ENCODE peak calls at places on chromosome 13, in six cellular contexts. One of them, this sample, is unnamed.

GRCh38 chr13:32381539-32381938 is 46.4 kb downstream of the N4BP2L1 start:
- DNase-seq in tibial nerve: no peak
- DNase-seq in IMR-90: peak; percentile 37
- DNase-seq in vagina: no peak
- DNase-seq in breast epithelium: no peak
- DNase-seq in HCT116: peak; percentile 2
- DNase-seq in this sample: peak; percentile 34

GRCh38 chr13:38933786-38934185 is 56.8 kb downstream of the STOML3 start:
- DNase-seq in HCT116: no peak
- DNase-seq in vagina: no peak
- DNase-seq in tibial nerve: no peak
- DNase-seq in breast epithelium: no peak
- DNase-seq in IMR-90: no peak
- DNase-seq in this sample: no peak

GRCh38 chr13:52428295-52428694 is 22.1 kb downstream of the VPS36 start:
- DNase-seq in tibial nerve: no peak
- DNase-seq in IMR-90: peak; percentile 70
- DNase-seq in HCT116: no peak
- DNase-seq in breast epithelium: no peak
- DNase-seq in vagina: no peak
- DNase-seq in this sample: no peak

GRCh38 chr13:28671393-28671792 is 12.5 kb downstream of the POMP start:
- DNase-seq in HCT116: no peak
- DNase-seq in vagina: no peak
- DNase-seq in breast epithelium: no peak
- DNase-seq in IMR-90: no peak
- DNase-seq in tibial nerve: no peak
- DNase-seq in this sample: no peak

GRCh38 chr13:73754727-73755292 is 379.4 kb downstream of the KLF12 start:
- DNase-seq in breast epithelium: no peak
- DNase-seq in vagina: no peak
- DNase-seq in tibial nerve: no peak
- DNase-seq in IMR-90: peak; percentile 70
- DNase-seq in HCT116: peak; percentile 40
- DNase-seq in this sample: peak; percentile 9

GRCh38 chr13:24745516-24745860 is 18.5 kb upstream of the RNF17 start:
- DNase-seq in tibial nerve: no peak
- DNase-seq in IMR-90: no peak
- DNase-seq in breast epithelium: no peak
- DNase-seq in vagina: no peak
- DNase-seq in HCT116: no peak
- DNase-seq in this sample: no peak

GRCh38 chr13:77511552-77511951 is 24.0 kb upstream of the SCEL start:
- DNase-seq in vagina: no peak
- DNase-seq in tibial nerve: no peak
- DNase-seq in IMR-90: no peak
- DNase-seq in HCT116: no peak
- DNase-seq in breast epithelium: no peak
- DNase-seq in this sample: no peak

GRCh38 chr13:58855283-58855682 is 1223.7 kb downstream of the PCDH17 start:
- DNase-seq in tibial nerve: no peak
- DNase-seq in HCT116: no peak
- DNase-seq in breast epithelium: no peak
- DNase-seq in IMR-90: no peak
- DNase-seq in vagina: no peak
- DNase-seq in this sample: no peak

GRCh38 chr13:94599877-94600276 is 1.8 kb upstream of the GPR180 start:
- DNase-seq in breast epithelium: no peak
- DNase-seq in IMR-90: no peak
- DNase-seq in tibial nerve: no peak
- DNase-seq in vagina: no peak
- DNase-seq in HCT116: no peak
- DNase-seq in this sample: no peak

GRCh38 chr13:108018371-108018870 is 196.9 kb downstream of the LIG4 start:
- DNase-seq in HCT116: no peak
- DNase-seq in tibial nerve: no peak
- DNase-seq in IMR-90: no peak
- DNase-seq in breast epithelium: no peak
- DNase-seq in vagina: no peak
- DNase-seq in this sample: no peak

GRCh38 chr13:113533441-113533840 is 42.9 kb upstream of the DCUN1D2 start:
- DNase-seq in HCT116: no peak
- DNase-seq in tibial nerve: no peak
- DNase-seq in IMR-90: peak; percentile 65
- DNase-seq in vagina: no peak
- DNase-seq in breast epithelium: peak; percentile 43
- DNase-seq in this sample: no peak

GRCh38 chr13:38636756-38637155 is 50.1 kb upstream of the FREM2 start:
- DNase-seq in breast epithelium: no peak
- DNase-seq in tibial nerve: no peak
- DNase-seq in vagina: no peak
- DNase-seq in HCT116: no peak
- DNase-seq in IMR-90: no peak
- DNase-seq in this sample: peak; percentile 61

GRCh38 chr13:52848455-52849190 is at the start of gene PCDH8:
- DNase-seq in HCT116: no peak
- DNase-seq in tibial nerve: no peak
- DNase-seq in IMR-90: no peak
- DNase-seq in vagina: no peak
- DNase-seq in breast epithelium: no peak
- DNase-seq in this sample: peak; percentile 24

GRCh38 chr13:24747248-24748151 is 16.5 kb upstream of the RNF17 start:
- DNase-seq in vagina: no peak
- DNase-seq in HCT116: no peak
- DNase-seq in breast epithelium: no peak
- DNase-seq in tibial nerve: no peak
- DNase-seq in IMR-90: no peak
- DNase-seq in this sample: no peak

GRCh38 chr13:33379597-33379996 is 94.0 kb upstream of the STARD13 start:
- DNase-seq in tibial nerve: no peak
- DNase-seq in HCT116: no peak
- DNase-seq in IMR-90: no peak
- DNase-seq in breast epithelium: no peak
- DNase-seq in vagina: no peak
- DNase-seq in this sample: peak; percentile 73

GRCh38 chr13:93966267-93966936 is 513.1 kb downstream of the DCT start:
- DNase-seq in HCT116: no peak
- DNase-seq in IMR-90: no peak
- DNase-seq in tibial nerve: no peak
- DNase-seq in vagina: no peak
- DNase-seq in breast epithelium: no peak
- DNase-seq in this sample: no peak

GRCh38 chr13:77319536-77319935 is 7.4 kb downstream of the MYCBP2 start:
- DNase-seq in vagina: no peak
- DNase-seq in IMR-90: no peak
- DNase-seq in tibial nerve: no peak
- DNase-seq in breast epithelium: no peak
- DNase-seq in HCT116: no peak
- DNase-seq in this sample: no peak

GRCh38 chr13:33787051-33787591 is 30.8 kb upstream of the RFC3 start:
- DNase-seq in HCT116: no peak
- DNase-seq in tibial nerve: no peak
- DNase-seq in breast epithelium: no peak
- DNase-seq in IMR-90: no peak
- DNase-seq in vagina: no peak
- DNase-seq in this sample: no peak

GRCh38 chr13:71320452-71320851 is 546.6 kb downstream of the DACH1 start:
- DNase-seq in IMR-90: peak; percentile 41
- DNase-seq in tibial nerve: no peak
- DNase-seq in vagina: no peak
- DNase-seq in HCT116: no peak
- DNase-seq in breast epithelium: no peak
- DNase-seq in this sample: no peak

GRCh38 chr13:81480634-81481033 is 1139.7 kb upstream of the SPRY2 start:
- DNase-seq in vagina: no peak
- DNase-seq in IMR-90: no peak
- DNase-seq in breast epithelium: no peak
- DNase-seq in tibial nerve: no peak
- DNase-seq in HCT116: no peak
- DNase-seq in this sample: no peak

GRCh38 chr13:108702171-108702570 is 72.8 kb downstream of the MYO16 start:
- DNase-seq in tibial nerve: no peak
- DNase-seq in breast epithelium: no peak
- DNase-seq in HCT116: no peak
- DNase-seq in IMR-90: no peak
- DNase-seq in vagina: no peak
- DNase-seq in this sample: no peak

GRCh38 chr13:38819053-38819452 is 132.2 kb downstream of the FREM2 start:
- DNase-seq in tibial nerve: no peak
- DNase-seq in IMR-90: no peak
- DNase-seq in vagina: no peak
- DNase-seq in breast epithelium: no peak
- DNase-seq in HCT116: no peak
- DNase-seq in this sample: peak; percentile 48

GRCh38 chr13:94362411-94362909 is 117.0 kb downstream of the DCT start:
- DNase-seq in HCT116: peak; percentile 68
- DNase-seq in breast epithelium: no peak
- DNase-seq in vagina: peak; percentile 84
- DNase-seq in IMR-90: peak; percentile 95
- DNase-seq in tibial nerve: no peak
- DNase-seq in this sample: peak; percentile 72

GRCh38 chr13:48492123-48493075 is 40.5 kb downstream of the RCBTB2 start:
- DNase-seq in breast epithelium: no peak
- DNase-seq in HCT116: no peak
- DNase-seq in IMR-90: peak; percentile 18
- DNase-seq in vagina: no peak
- DNase-seq in tibial nerve: peak; percentile 27
- DNase-seq in this sample: peak; percentile 49

GRCh38 chr13:102707465-102707864 is 12.6 kb upstream of the METTL21C start:
- DNase-seq in IMR-90: peak; percentile 94
- DNase-seq in vagina: no peak
- DNase-seq in HCT116: no peak
- DNase-seq in breast epithelium: no peak
- DNase-seq in tibial nerve: no peak
- DNase-seq in this sample: no peak

GRCh38 chr13:50914301-50914700 is 4.7 kb downstream of the RNASEH2B start:
- DNase-seq in HCT116: no peak
- DNase-seq in tibial nerve: no peak
- DNase-seq in IMR-90: no peak
- DNase-seq in vagina: no peak
- DNase-seq in breast epithelium: no peak
- DNase-seq in this sample: no peak
- H3K27ac ChIP-seq in HCT116: no peak overlapping the region
- H3K27ac ChIP-seq in tibial nerve: no peak overlapping the region
- H3K27ac ChIP-seq in IMR-90: no peak overlapping the region
- H3K27ac ChIP-seq in vagina: peak overlapping the region; percentile 53
- H3K27ac ChIP-seq in breast epithelium: peak overlapping the region; percentile 41
- H3K27ac ChIP-seq in this sample: no peak overlapping the region

DNA sequence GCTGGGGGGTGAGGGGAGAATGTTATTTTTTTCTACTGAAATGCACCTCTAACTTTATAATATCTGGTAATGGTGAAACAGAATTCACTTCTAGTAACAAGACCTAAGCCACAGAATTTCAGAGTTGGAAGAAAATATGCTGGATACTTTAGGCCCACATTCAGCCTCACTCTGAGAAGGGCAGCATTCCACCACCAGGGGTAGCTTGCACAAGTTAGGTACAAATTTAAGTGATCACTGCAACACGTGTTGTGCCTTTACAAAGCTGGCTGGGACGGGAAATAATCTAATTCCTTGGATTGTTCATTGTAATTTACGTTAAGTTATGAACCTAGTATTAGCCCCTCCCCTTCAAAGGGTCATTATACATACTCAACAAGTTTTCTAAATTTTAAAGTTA is 192.3 kb downstream of the RGCC start:
- DNase-seq in tibial nerve: no peak
- DNase-seq in breast epithelium: no peak
- DNase-seq in vagina: no peak
- DNase-seq in HCT116: peak; percentile 22
- DNase-seq in IMR-90: peak; percentile 38
- DNase-seq in this sample: no peak
- TF ChIP-seq CTCF in tibial nerve: no peak
- TF ChIP-seq CTCF in breast epithelium: no peak
- TF ChIP-seq CTCF in vagina: no peak
- TF ChIP-seq CTCF in HCT116: peak; percentile 72
- TF ChIP-seq CTCF in IMR-90: peak; percentile 35
- TF ChIP-seq CTCF in this sample: no peak

GRCh38 chr13:79405831-79406596 is at the start of gene RBM26:
- DNase-seq in tibial nerve: peak; percentile 91
- DNase-seq in IMR-90: peak; percentile 94
- DNase-seq in HCT116: peak; percentile 91
- DNase-seq in vagina: peak; percentile 92
- DNase-seq in breast epithelium: peak; percentile 93
- DNase-seq in this sample: peak; percentile 94
- TF ChIP-seq POLR2A in tibial nerve: peak; percentile 71
- TF ChIP-seq POLR2A in IMR-90: peak; percentile 75
- TF ChIP-seq POLR2A in HCT116: no peak
- TF ChIP-seq POLR2A in vagina: peak; percentile 72
- TF ChIP-seq POLR2A in breast epithelium: peak; percentile 81
- TF ChIP-seq POLR2A in this sample: peak; percentile 82

DNA sequence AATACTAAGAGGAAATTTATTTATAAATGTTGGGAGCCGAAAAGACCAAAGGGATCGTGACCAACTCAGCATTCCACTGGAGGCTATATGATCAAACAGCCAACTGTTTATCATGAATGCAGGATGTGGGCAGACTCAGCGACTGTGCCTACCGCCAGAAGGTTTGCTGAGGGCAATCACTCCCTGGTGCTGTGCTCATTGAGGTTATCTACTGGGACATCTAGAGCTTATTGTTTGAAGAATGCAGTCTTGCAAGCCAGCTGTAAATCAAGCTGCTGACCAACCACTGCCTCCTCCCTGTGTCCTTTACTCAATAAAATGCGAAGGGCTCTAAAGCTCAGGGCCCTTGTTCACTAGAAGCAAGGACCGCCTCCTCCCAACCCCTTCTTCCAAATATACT is 8.5 kb upstream of the XPO4 start:
- DNase-seq in HCT116: no peak
- DNase-seq in IMR-90: no peak
- DNase-seq in breast epithelium: no peak
- DNase-seq in vagina: no peak
- DNase-seq in tibial nerve: no peak
- DNase-seq in this sample: no peak
- H3K27ac ChIP-seq in HCT116: no peak overlapping the region
- H3K27ac ChIP-seq in IMR-90: no peak overlapping the region
- H3K27ac ChIP-seq in breast epithelium: no peak overlapping the region
- H3K27ac ChIP-seq in vagina: no peak overlapping the region
- H3K27ac ChIP-seq in tibial nerve: no peak overlapping the region
- H3K27ac ChIP-seq in this sample: no peak overlapping the region

DNA sequence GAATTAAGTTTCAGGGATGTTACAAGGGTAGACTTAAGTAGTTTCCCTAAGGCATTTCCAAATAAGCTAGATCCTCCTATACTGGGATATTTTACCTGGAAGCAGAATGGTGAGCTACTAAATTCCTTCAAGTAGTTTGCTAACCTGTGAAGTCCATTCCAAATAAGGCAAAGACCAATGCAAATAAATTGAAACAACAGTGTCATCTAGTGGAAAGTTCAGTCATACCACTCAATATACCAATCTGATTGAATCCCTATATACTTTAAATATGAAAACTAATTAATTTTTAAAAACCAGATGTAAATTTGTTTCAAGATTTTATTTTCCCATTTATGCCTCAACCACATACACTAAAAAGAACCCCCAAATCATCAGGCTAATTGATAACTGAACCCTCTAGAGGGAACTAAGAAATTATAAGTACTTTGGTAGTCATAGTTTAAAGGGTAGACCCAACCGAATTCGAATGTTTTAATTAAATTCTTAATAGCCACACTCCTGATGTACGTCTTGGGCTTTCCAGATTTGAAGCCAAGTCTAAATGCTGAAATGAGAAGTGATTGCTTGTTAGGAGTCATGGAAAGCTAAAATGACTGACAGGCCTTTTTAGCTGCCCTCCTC is 223.7 kb downstream of the TBC1D4 start:
- DNase-seq in vagina: no peak
- DNase-seq in HCT116: peak; percentile 23
- DNase-seq in breast epithelium: no peak
- DNase-seq in IMR-90: peak; percentile 55
- DNase-seq in tibial nerve: no peak
- DNase-seq in this sample: no peak
- TF ChIP-seq CTCF in vagina: no peak
- TF ChIP-seq CTCF in HCT116: peak; percentile 41
- TF ChIP-seq CTCF in breast epithelium: peak; percentile 62
- TF ChIP-seq CTCF in IMR-90: peak; percentile 81
- TF ChIP-seq CTCF in tibial nerve: peak; percentile 30
- TF ChIP-seq CTCF in this sample: peak; percentile 24